ENCODE peak calls at places on chromosomes 12 and 14, in nine cellular contexts. One of them, this sample, is unnamed.
A peak's percentile ranks its signal among the peaks of the same experiment; 100 is the strongest.

GRCh38 chr14:61477845-61478438 is 156.6 kb downstream of the PRKCH start:
- DNase-seq in CD4-positive, alpha-beta T cell: no peak
- DNase-seq in WTC11: no peak
- DNase-seq in hepatocyte: no peak
- DNase-seq in coronary artery: peak; percentile 86
- DNase-seq in activated B cell treated with CpG ODN at 0.5 μM for 24 hours: no peak
- DNase-seq in cardiac muscle cell: no peak
- DNase-seq in heart right ventricle: peak; percentile 61
- DNase-seq in WERI-Rb-1: no peak
- DNase-seq in this sample: no peak

GRCh38 chr12:82412246-82412645 is 53.9 kb downstream of the METTL25 start:
- DNase-seq in hepatocyte: no peak
- DNase-seq in CD4-positive, alpha-beta T cell: no peak
- DNase-seq in heart right ventricle: no peak
- DNase-seq in activated B cell treated with CpG ODN at 0.5 μM for 24 hours: no peak
- DNase-seq in WTC11: no peak
- DNase-seq in cardiac muscle cell: no peak
- DNase-seq in WERI-Rb-1: no peak
- DNase-seq in coronary artery: no peak
- DNase-seq in this sample: no peak

GRCh38 chr14:39368261-39368959 is 63.8 kb downstream of the FBXO33 start:
- DNase-seq in hepatocyte: peak; percentile 76
- DNase-seq in heart right ventricle: peak; percentile 48
- DNase-seq in coronary artery: no peak
- DNase-seq in activated B cell treated with CpG ODN at 0.5 μM for 24 hours: no peak
- DNase-seq in CD4-positive, alpha-beta T cell: no peak
- DNase-seq in cardiac muscle cell: peak; percentile 81
- DNase-seq in WERI-Rb-1: peak; percentile 53
- DNase-seq in WTC11: peak; percentile 75
- DNase-seq in this sample: peak; percentile 57

GRCh38 chr14:60204104-60204842 is 39.1 kb upstream of the DHRS7 start:
- DNase-seq in activated B cell treated with CpG ODN at 0.5 μM for 24 hours: no peak
- DNase-seq in hepatocyte: no peak
- DNase-seq in cardiac muscle cell: no peak
- DNase-seq in WERI-Rb-1: no peak
- DNase-seq in coronary artery: no peak
- DNase-seq in heart right ventricle: no peak
- DNase-seq in CD4-positive, alpha-beta T cell: no peak
- DNase-seq in WTC11: no peak
- DNase-seq in this sample: no peak

GRCh38 chr14:37289688-37290087 is 92.0 kb downstream of the MIPOL1 start:
- DNase-seq in coronary artery: no peak
- DNase-seq in cardiac muscle cell: no peak
- DNase-seq in WERI-Rb-1: no peak
- DNase-seq in hepatocyte: no peak
- DNase-seq in CD4-positive, alpha-beta T cell: no peak
- DNase-seq in heart right ventricle: no peak
- DNase-seq in activated B cell treated with CpG ODN at 0.5 μM for 24 hours: no peak
- DNase-seq in WTC11: no peak
- DNase-seq in this sample: no peak

GRCh38 chr14:67820428-67820881 is 876 bp downstream of the RAD51B start:
- DNase-seq in activated B cell treated with CpG ODN at 0.5 μM for 24 hours: no peak
- DNase-seq in coronary artery: no peak
- DNase-seq in hepatocyte: peak; percentile 64
- DNase-seq in WTC11: no peak
- DNase-seq in CD4-positive, alpha-beta T cell: no peak
- DNase-seq in heart right ventricle: no peak
- DNase-seq in WERI-Rb-1: no peak
- DNase-seq in cardiac muscle cell: no peak
- DNase-seq in this sample: no peak

GRCh38 chr14:70315942-70316341 is 43.5 kb downstream of the COX16 start:
- DNase-seq in hepatocyte: no peak
- DNase-seq in coronary artery: no peak
- DNase-seq in cardiac muscle cell: no peak
- DNase-seq in heart right ventricle: no peak
- DNase-seq in activated B cell treated with CpG ODN at 0.5 μM for 24 hours: no peak
- DNase-seq in WERI-Rb-1: no peak
- DNase-seq in WTC11: no peak
- DNase-seq in CD4-positive, alpha-beta T cell: no peak
- DNase-seq in this sample: no peak

GRCh38 chr12:126708492-126708896 is 1558.5 kb upstream of the TMEM132C start:
- DNase-seq in WTC11: no peak
- DNase-seq in coronary artery: no peak
- DNase-seq in heart right ventricle: no peak
- DNase-seq in cardiac muscle cell: no peak
- DNase-seq in activated B cell treated with CpG ODN at 0.5 μM for 24 hours: no peak
- DNase-seq in WERI-Rb-1: no peak
- DNase-seq in hepatocyte: no peak
- DNase-seq in CD4-positive, alpha-beta T cell: no peak
- DNase-seq in this sample: no peak

GRCh38 chr14:31128601-31129526 is 78.7 kb downstream of the HECTD1 start:
- DNase-seq in WERI-Rb-1: no peak
- DNase-seq in hepatocyte: no peak
- DNase-seq in coronary artery: no peak
- DNase-seq in heart right ventricle: no peak
- DNase-seq in CD4-positive, alpha-beta T cell: no peak
- DNase-seq in WTC11: no peak
- DNase-seq in cardiac muscle cell: no peak
- DNase-seq in activated B cell treated with CpG ODN at 0.5 μM for 24 hours: no peak
- DNase-seq in this sample: no peak

GRCh38 chr12:88247241-88247643 is 105.1 kb downstream of the TMTC3 start:
- DNase-seq in coronary artery: no peak
- DNase-seq in cardiac muscle cell: no peak
- DNase-seq in WERI-Rb-1: no peak
- DNase-seq in heart right ventricle: no peak
- DNase-seq in WTC11: no peak
- DNase-seq in CD4-positive, alpha-beta T cell: no peak
- DNase-seq in activated B cell treated with CpG ODN at 0.5 μM for 24 hours: no peak
- DNase-seq in hepatocyte: no peak
- DNase-seq in this sample: no peak

GRCh38 chr14:30445852-30446251 is 113.1 kb upstream of the G2E3 start:
- DNase-seq in coronary artery: no peak
- DNase-seq in WTC11: no peak
- DNase-seq in WERI-Rb-1: no peak
- DNase-seq in cardiac muscle cell: no peak
- DNase-seq in heart right ventricle: no peak
- DNase-seq in hepatocyte: no peak
- DNase-seq in CD4-positive, alpha-beta T cell: no peak
- DNase-seq in activated B cell treated with CpG ODN at 0.5 μM for 24 hours: no peak
- DNase-seq in this sample: no peak

GRCh38 chr12:56158926-56159461 is 835 bp downstream of the MYL6 start:
- DNase-seq in cardiac muscle cell: peak; percentile 90
- DNase-seq in activated B cell treated with CpG ODN at 0.5 μM for 24 hours: no peak
- DNase-seq in coronary artery: peak; percentile 92
- DNase-seq in heart right ventricle: peak; percentile 86
- DNase-seq in hepatocyte: peak; percentile 78
- DNase-seq in WERI-Rb-1: peak; percentile 34
- DNase-seq in CD4-positive, alpha-beta T cell: no peak
- DNase-seq in WTC11: peak; percentile 72
- DNase-seq in this sample: peak; percentile 50

GRCh38 chr14:103504991-103505565 is 17.6 kb downstream of the CKB start:
- DNase-seq in WERI-Rb-1: no peak
- DNase-seq in coronary artery: peak; percentile 40
- DNase-seq in WTC11: no peak
- DNase-seq in activated B cell treated with CpG ODN at 0.5 μM for 24 hours: no peak
- DNase-seq in hepatocyte: no peak
- DNase-seq in CD4-positive, alpha-beta T cell: no peak
- DNase-seq in heart right ventricle: no peak
- DNase-seq in cardiac muscle cell: no peak
- DNase-seq in this sample: no peak

GRCh38 chr12:2642176-2642892 is 152.4 kb upstream of the FKBP4 start:
- DNase-seq in cardiac muscle cell: no peak
- DNase-seq in WTC11: peak; percentile 0
- DNase-seq in WERI-Rb-1: no peak
- DNase-seq in heart right ventricle: no peak
- DNase-seq in CD4-positive, alpha-beta T cell: no peak
- DNase-seq in hepatocyte: no peak
- DNase-seq in coronary artery: no peak
- DNase-seq in activated B cell treated with CpG ODN at 0.5 μM for 24 hours: no peak
- DNase-seq in this sample: no peak

GRCh38 chr14:99846808-99847207 is 53.6 kb downstream of the EML1 start:
- DNase-seq in cardiac muscle cell: no peak
- DNase-seq in activated B cell treated with CpG ODN at 0.5 μM for 24 hours: no peak
- DNase-seq in hepatocyte: no peak
- DNase-seq in coronary artery: no peak
- DNase-seq in WERI-Rb-1: no peak
- DNase-seq in heart right ventricle: no peak
- DNase-seq in WTC11: no peak
- DNase-seq in CD4-positive, alpha-beta T cell: no peak
- DNase-seq in this sample: no peak

GRCh38 chr14:20456971-20457370 is 1.9 kb downstream of the APEX1 start:
- DNase-seq in hepatocyte: no peak
- DNase-seq in WERI-Rb-1: no peak
- DNase-seq in WTC11: no peak
- DNase-seq in heart right ventricle: no peak
- DNase-seq in CD4-positive, alpha-beta T cell: no peak
- DNase-seq in activated B cell treated with CpG ODN at 0.5 μM for 24 hours: no peak
- DNase-seq in cardiac muscle cell: no peak
- DNase-seq in coronary artery: no peak
- DNase-seq in this sample: no peak

GRCh38 chr12:32303171-32303570 is 96.2 kb upstream of the FGD4 start:
- DNase-seq in CD4-positive, alpha-beta T cell: no peak
- DNase-seq in heart right ventricle: no peak
- DNase-seq in activated B cell treated with CpG ODN at 0.5 μM for 24 hours: no peak
- DNase-seq in coronary artery: no peak
- DNase-seq in WERI-Rb-1: no peak
- DNase-seq in cardiac muscle cell: no peak
- DNase-seq in hepatocyte: no peak
- DNase-seq in WTC11: no peak
- DNase-seq in this sample: no peak

GRCh38 chr12:106303202-106303820 is 778 bp downstream of the TCP11L2 start:
- DNase-seq in hepatocyte: peak; percentile 93
- DNase-seq in WTC11: peak; percentile 82
- DNase-seq in coronary artery: peak; percentile 94
- DNase-seq in WERI-Rb-1: peak; percentile 84
- DNase-seq in CD4-positive, alpha-beta T cell: peak; percentile 93
- DNase-seq in cardiac muscle cell: peak; percentile 86
- DNase-seq in heart right ventricle: peak; percentile 97
- DNase-seq in activated B cell treated with CpG ODN at 0.5 μM for 24 hours: peak; percentile 78
- DNase-seq in this sample: peak; percentile 81

GRCh38 chr12:30447061-30447750 is 248.5 kb downstream of the IPO8 start:
- DNase-seq in CD4-positive, alpha-beta T cell: no peak
- DNase-seq in heart right ventricle: no peak
- DNase-seq in activated B cell treated with CpG ODN at 0.5 μM for 24 hours: no peak
- DNase-seq in coronary artery: no peak
- DNase-seq in cardiac muscle cell: no peak
- DNase-seq in hepatocyte: no peak
- DNase-seq in WTC11: no peak
- DNase-seq in WERI-Rb-1: no peak
- DNase-seq in this sample: no peak
- TF ChIP-seq CTCF in CD4-positive, alpha-beta T cell: no peak
- TF ChIP-seq CTCF in heart right ventricle: no peak
- TF ChIP-seq CTCF in activated B cell treated with CpG ODN at 0.5 μM for 24 hours: no peak
- TF ChIP-seq CTCF in coronary artery: no peak
- TF ChIP-seq CTCF in cardiac muscle cell: no peak
- TF ChIP-seq CTCF in hepatocyte: no peak
- TF ChIP-seq CTCF in WTC11: no peak
- TF ChIP-seq CTCF in WERI-Rb-1: no peak
- TF ChIP-seq CTCF in this sample: no peak

DNA sequence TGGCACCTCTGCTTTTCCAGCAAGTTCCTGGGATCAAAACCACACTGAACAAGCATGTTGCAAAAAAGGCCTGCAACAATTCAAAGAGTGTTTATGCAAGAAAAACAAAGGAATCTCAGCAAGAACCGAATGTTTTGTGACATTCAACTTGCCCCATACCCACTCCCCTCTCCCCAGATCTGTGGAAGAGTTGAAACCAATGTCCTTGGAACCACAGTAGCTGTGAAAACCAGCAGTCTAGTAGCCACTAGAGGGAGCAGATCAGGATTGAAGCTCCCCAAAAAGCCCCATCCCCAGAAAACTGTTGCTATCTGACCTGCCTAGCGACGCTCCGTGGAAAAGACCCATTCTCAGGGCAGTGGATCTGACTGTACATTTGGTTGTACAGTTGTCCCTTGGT is 27.1 kb downstream of the PRKAB1 start:
- DNase-seq in activated B cell treated with CpG ODN at 0.5 μM for 24 hours: no peak
- DNase-seq in CD4-positive, alpha-beta T cell: no peak
- DNase-seq in heart right ventricle: no peak
- DNase-seq in cardiac muscle cell: peak; percentile 32
- DNase-seq in coronary artery: no peak
- DNase-seq in hepatocyte: no peak
- DNase-seq in WTC11: peak; percentile 32
- DNase-seq in WERI-Rb-1: no peak
- DNase-seq in this sample: no peak
- TF ChIP-seq CTCF in activated B cell treated with CpG ODN at 0.5 μM for 24 hours: no peak
- TF ChIP-seq CTCF in CD4-positive, alpha-beta T cell: peak; percentile 24
- TF ChIP-seq CTCF in heart right ventricle: peak; percentile 33
- TF ChIP-seq CTCF in cardiac muscle cell: peak; percentile 73
- TF ChIP-seq CTCF in coronary artery: no peak
- TF ChIP-seq CTCF in hepatocyte: peak; percentile 51
- TF ChIP-seq CTCF in WTC11: no peak
- TF ChIP-seq CTCF in WERI-Rb-1: peak; percentile 71
- TF ChIP-seq CTCF in this sample: peak; percentile 33

GRCh38 chr14:49933704-49934103 is 40.8 kb downstream of the ARF6 start:
- DNase-seq in WERI-Rb-1: no peak
- DNase-seq in CD4-positive, alpha-beta T cell: no peak
- DNase-seq in activated B cell treated with CpG ODN at 0.5 μM for 24 hours: no peak
- DNase-seq in coronary artery: no peak
- DNase-seq in WTC11: no peak
- DNase-seq in hepatocyte: no peak
- DNase-seq in cardiac muscle cell: no peak
- DNase-seq in heart right ventricle: no peak
- DNase-seq in this sample: no peak
- TF ChIP-seq CTCF in WERI-Rb-1: no peak
- TF ChIP-seq CTCF in CD4-positive, alpha-beta T cell: no peak
- TF ChIP-seq CTCF in activated B cell treated with CpG ODN at 0.5 μM for 24 hours: no peak
- TF ChIP-seq CTCF in coronary artery: no peak
- TF ChIP-seq CTCF in WTC11: no peak
- TF ChIP-seq CTCF in hepatocyte: no peak
- TF ChIP-seq CTCF in cardiac muscle cell: no peak
- TF ChIP-seq CTCF in heart right ventricle: no peak
- TF ChIP-seq CTCF in this sample: no peak

GRCh38 chr14:23568600-23569310 is 1.2 kb upstream of the AP1G2 start:
- DNase-seq in CD4-positive, alpha-beta T cell: no peak
- DNase-seq in hepatocyte: no peak
- DNase-seq in cardiac muscle cell: peak; percentile 59
- DNase-seq in WERI-Rb-1: peak; percentile 75
- DNase-seq in activated B cell treated with CpG ODN at 0.5 μM for 24 hours: no peak
- DNase-seq in WTC11: peak; percentile 62
- DNase-seq in coronary artery: no peak
- DNase-seq in heart right ventricle: no peak
- DNase-seq in this sample: peak; percentile 56

GRCh38 chr14:23570806-23571483 is 3.4 kb upstream of the AP1G2 start:
- DNase-seq in WTC11: no peak
- DNase-seq in CD4-positive, alpha-beta T cell: no peak
- DNase-seq in cardiac muscle cell: no peak
- DNase-seq in hepatocyte: peak; percentile 4
- DNase-seq in coronary artery: no peak
- DNase-seq in heart right ventricle: no peak
- DNase-seq in WERI-Rb-1: no peak
- DNase-seq in activated B cell treated with CpG ODN at 0.5 μM for 24 hours: no peak
- DNase-seq in this sample: no peak

GRCh38 chr14:23568021-23568599 is 519 bp upstream of the AP1G2 start:
- DNase-seq in coronary artery: no peak
- DNase-seq in cardiac muscle cell: no peak
- DNase-seq in hepatocyte: no peak
- DNase-seq in heart right ventricle: no peak
- DNase-seq in WERI-Rb-1: peak; percentile 40
- DNase-seq in WTC11: no peak
- DNase-seq in activated B cell treated with CpG ODN at 0.5 μM for 24 hours: no peak
- DNase-seq in CD4-positive, alpha-beta T cell: no peak
- DNase-seq in this sample: no peak

GRCh38 chr14:23567186-23568020 is at the start of gene AP1G2:
- DNase-seq in WTC11: peak; percentile 88
- DNase-seq in activated B cell treated with CpG ODN at 0.5 μM for 24 hours: peak; percentile 87
- DNase-seq in hepatocyte: peak; percentile 96
- DNase-seq in WERI-Rb-1: peak; percentile 96
- DNase-seq in cardiac muscle cell: peak; percentile 92
- DNase-seq in coronary artery: no peak
- DNase-seq in heart right ventricle: peak; percentile 84
- DNase-seq in CD4-positive, alpha-beta T cell: peak; percentile 77
- DNase-seq in this sample: peak; percentile 86

GRCh38 chr14:23569443-23570151 is 2.0 kb upstream of the AP1G2 start:
- DNase-seq in heart right ventricle: no peak
- DNase-seq in WERI-Rb-1: peak; percentile 50
- DNase-seq in cardiac muscle cell: peak; percentile 35
- DNase-seq in activated B cell treated with CpG ODN at 0.5 μM for 24 hours: no peak
- DNase-seq in CD4-positive, alpha-beta T cell: no peak
- DNase-seq in hepatocyte: no peak
- DNase-seq in coronary artery: no peak
- DNase-seq in WTC11: peak; percentile 45
- DNase-seq in this sample: no peak
- TF ChIP-seq CTCF in heart right ventricle: no peak
- TF ChIP-seq CTCF in WERI-Rb-1: no peak
- TF ChIP-seq CTCF in cardiac muscle cell: no peak
- TF ChIP-seq CTCF in activated B cell treated with CpG ODN at 0.5 μM for 24 hours: no peak
- TF ChIP-seq CTCF in CD4-positive, alpha-beta T cell: no peak
- TF ChIP-seq CTCF in hepatocyte: no peak
- TF ChIP-seq CTCF in coronary artery: no peak
- TF ChIP-seq CTCF in WTC11: no peak
- TF ChIP-seq CTCF in this sample: no peak